ENCODE peak calls at places on chromosomes 5 and 9, in eight cellular contexts. G is head of caudate nucleus, C is astrocyte of the spinal cord, A is right cardiac atrium, M is ovary, U is astrocyte of the cerebellum, R is NCI-H187, I is T-cell. J is an unnamed sample.

GRCh38 chr5:86999951-87000350 is 267.7 kb upstream of the RASA1 start:
- DNase-seq in G (no peak), I (no peak), C (no peak), A (no peak), R (no peak), U (no peak), M (no peak), J (no peak)

GRCh38 chr9:122788831-122789230 is at the start of gene OR5C1:
- DNase-seq in I (no peak), C (no peak), R (no peak), A (no peak), M (no peak), G (no peak), U (no peak), J (no peak)

GRCh38 chr9:134709512-134710270 is 68.1 kb downstream of the COL5A1 start:
- DNase-seq in I (no peak), M (no peak), C (peak), U (no peak), G (no peak), R (no peak), A (peak), J (peak)

GRCh38 chr9:130667117-130667430 is 2.7 kb downstream of the PRDM12 start:
- DNase-seq in A (no peak), C (no peak), R (no peak), U (no peak), M (no peak), I (no peak), G (no peak), J (no peak)

GRCh38 chr9:93827545-93828330 is 127.4 kb downstream of the BARX1 start:
- DNase-seq in M (no peak), R (no peak), G (peak), I (peak), U (peak), C (peak), A (peak), J (peak)

GRCh38 chr5:147177125-147177840 is 57.5 kb upstream of the STK32A start:
- DNase-seq in C (peak), M (no peak), A (no peak), G (no peak), U (peak), I (no peak), R (no peak), J (peak)

GRCh38 chr5:140113180-140113698 is 670 bp upstream of the PURA start:
- DNase-seq in U (no peak), M (no peak), I (no peak), C (no peak), A (peak), G (peak), R (no peak), J (no peak)

GRCh38 chr5:150556859-150557506 is 49.1 kb downstream of the NDST1 start:
- DNase-seq in I (no peak), U (no peak), R (no peak), A (no peak), M (no peak), G (no peak), C (no peak), J (no peak)

GRCh38 chr5:171520300-171521170 is 101.1 kb downstream of the FGF18 start:
- DNase-seq in A (peak), R (no peak), I (no peak), M (peak), U (no peak), G (no peak), C (peak), J (peak)

GRCh38 chr5:65961644-65962043 is 35.3 kb downstream of the ERBIN start:
- DNase-seq in R (no peak), I (no peak), G (no peak), C (peak), U (peak), A (no peak), M (no peak), J (peak)

GRCh38 chr9:12363439-12363838 is 329.7 kb upstream of the TYRP1 start:
- DNase-seq in M (no peak), R (no peak), A (no peak), I (no peak), G (no peak), U (no peak), C (no peak), J (no peak)

GRCh38 chr5:17415282-17415681 is 82.7 kb upstream of the TAF11L2 start:
- DNase-seq in U (no peak), R (no peak), G (no peak), I (no peak), A (no peak), C (no peak), M (no peak), J (no peak)

GRCh38 chr5:38290028-38290653 is 31.8 kb downstream of the EGFLAM start:
- DNase-seq in C (no peak), U (no peak), A (no peak), G (no peak), I (no peak), R (no peak), M (no peak), J (no peak)

GRCh38 chr9:124304285-124304684 is 46.5 kb downstream of the NEK6 start:
- DNase-seq in C (no peak), M (no peak), U (no peak), I (no peak), G (no peak), A (no peak), R (no peak), J (no peak)

GRCh38 chr9:69168709-69169217 is 5.3 kb upstream of the TJP2 start:
- DNase-seq in G (no peak), I (peak), C (no peak), M (peak), R (no peak), U (no peak), A (no peak), J (peak)

GRCh38 chr9:92378825-92379535 is 25.4 kb downstream of the OGN start:
- DNase-seq in M (no peak), R (no peak), U (peak), C (peak), G (no peak), A (no peak), I (no peak), J (no peak)

J was measured in choroid plexus epithelial cell.